ENCODE peak calls at places on chromosome 16, in eight cellular contexts. L is B cell, Q is cardiac fibroblast, H is psoas muscle, M is glutamatergic neuron, D is neural crest cell, J is fibroblast of pulmonary artery, Z is WTC11. R is an unnamed sample.

GRCh38 chr16:7227193-7227825 is 105.3 kb upstream of the RBFOX1 start:
- DNase-seq in Z (no peak), D (peak; percentile 20), L (no peak), J (no peak), M (peak; percentile 32), H (no peak), Q (no peak), R (no peak)

GRCh38 chr16:68951991-68952877 is 108.9 kb downstream of the TANGO6 start:
- DNase-seq in Z (no peak), J (no peak), D (no peak), H (no peak), M (no peak), L (no peak), Q (peak; percentile 31), R (peak; percentile 7)

GRCh38 chr16:15509051-15509592 is 74.7 kb downstream of the BMERB1 start:
- DNase-seq in D (no peak), J (no peak), H (no peak), L (no peak), Q (no peak), Z (no peak), M (no peak), R (no peak)

GRCh38 chr16:89700649-89701424 is 668 bp downstream of the SPATA2L start:
- DNase-seq in D (no peak), H (no peak), J (peak; percentile 32), L (no peak), Z (peak; percentile 66), M (peak; percentile 77), Q (no peak), R (no peak)

GRCh38 chr16:71413341-71413740 is 28.5 kb downstream of the TLE7 start:
- DNase-seq in Q (no peak), J (no peak), L (no peak), Z (no peak), M (peak; percentile 6), H (no peak), D (no peak), R (no peak)

GRCh38 chr16:81551141-81551808 is 106.7 kb downstream of the CMIP start:
- DNase-seq in Z (no peak), M (no peak), L (no peak), D (no peak), Q (peak; percentile 86), H (no peak), J (peak; percentile 79), R (no peak)

GRCh38 chr16:80743273-80743672 is 61.1 kb downstream of the CDYL2 start:
- DNase-seq in L (no peak), Q (peak; percentile 27), H (no peak), M (no peak), J (no peak), D (no peak), Z (no peak), R (no peak)

GRCh38 chr16:3292604-3293003 is 9.3 kb downstream of the ZNF263 start:
- DNase-seq in Z (no peak), M (no peak), J (no peak), L (no peak), Q (peak; percentile 12), D (no peak), H (no peak), R (no peak)

GRCh38 chr16:2341456-2342447 is 1.2 kb upstream of the ABCA3 start:
- DNase-seq in M (no peak), D (no peak), H (peak; percentile 37), Q (no peak), L (no peak), J (no peak), Z (peak; percentile 58), R (peak; percentile 85)

GRCh38 chr16:64094170-64094960 is 1027.5 kb downstream of the CDH11 start:
- DNase-seq in H (no peak), D (no peak), Q (peak; percentile 66), L (no peak), M (no peak), J (peak; percentile 16), Z (no peak), R (no peak)

GRCh38 chr16:19179890-19180490 is 11.9 kb downstream of the SYT17 start:
- DNase-seq in J (peak; percentile 52), D (peak; percentile 57), Z (peak; percentile 63), M (peak; percentile 77), Q (peak; percentile 52), H (peak; percentile 66), L (peak; percentile 57), R (no peak)

GRCh38 chr16:4319454-4319853 is 3.6 kb downstream of the GLIS2 start:
- DNase-seq in J (no peak), H (peak; percentile 53), M (no peak), L (peak; percentile 62), D (no peak), Q (peak; percentile 38), Z (no peak), R (no peak)

GRCh38 chr16:52497067-52497816 is 49.7 kb downstream of the TOX3 start:
- DNase-seq in M (no peak), Z (no peak), D (no peak), Q (no peak), H (no peak), L (no peak), J (peak; percentile 17), R (no peak)

GRCh38 chr16:11128211-11129123 is 127.5 kb downstream of the SOCS1 start:
- DNase-seq in M (no peak), D (no peak), J (peak; percentile 81), L (no peak), Q (peak; percentile 71), H (no peak), Z (no peak), R (no peak)

GRCh38 chr16:8859913-8860881 is 8.6 kb downstream of the CARHSP1 start:
- DNase-seq in L (no peak), M (no peak), Z (no peak), D (no peak), Q (peak; percentile 73), H (peak; percentile 64), J (peak; percentile 82), R (no peak)

GRCh38 chr16:16073884-16074781 is 124.7 kb downstream of the ABCC1 start:
- DNase-seq in L (no peak), H (no peak), Z (peak; percentile 47), Q (peak; percentile 69), J (peak; percentile 86), M (no peak), D (no peak), R (peak; percentile 90)

GRCh38 chr16:84067640-84068039 is 25.0 kb upstream of the SLC38A8 start:
- DNase-seq in L (no peak), J (no peak), D (no peak), Q (no peak), M (no peak), Z (no peak), H (no peak), R (peak; percentile 51)

GRCh38 chr16:185213-185612 is 5.0 kb downstream of the HBQ1 start:
- DNase-seq in L (no peak), Q (no peak), Z (no peak), M (no peak), J (no peak), D (no peak), H (no peak), R (no peak)

GRCh38 chr16:69941251-69942098 is 9.7 kb upstream of the CLEC18A start:
- DNase-seq in J (no peak), H (no peak), M (no peak), D (no peak), Q (no peak), Z (no peak), L (no peak), R (no peak)

DNA sequence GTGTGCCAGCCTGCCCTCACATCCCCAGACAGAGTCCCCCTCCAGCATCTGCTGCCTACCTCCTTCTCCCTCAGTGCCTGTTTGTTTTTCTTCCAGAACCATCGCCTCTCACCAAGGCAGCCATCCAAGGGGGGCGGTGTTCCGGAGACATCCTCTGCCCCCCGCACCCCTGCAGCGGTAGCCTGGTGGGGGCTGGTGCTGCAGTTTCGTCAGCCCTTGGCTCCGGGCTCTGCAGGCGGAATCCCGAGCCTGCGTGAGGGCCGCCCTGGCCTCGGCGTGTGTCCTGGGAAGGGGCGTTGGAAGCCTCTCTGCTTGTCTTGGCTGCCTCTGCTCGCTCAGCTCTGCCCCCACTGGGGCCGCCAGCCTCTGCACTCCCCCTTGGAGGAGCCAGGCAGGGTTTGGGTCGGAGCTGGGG is 126.0 kb upstream of the CIBAR2 start:
- DNase-seq in M (peak; percentile 64), Z (peak; percentile 77), H (peak; percentile 81), Q (peak; percentile 17), L (no peak), J (peak; percentile 91), D (no peak), R (peak; percentile 96)
- TF ChIP-seq CTCF in M (no peak), Z (no peak), H (no peak), Q (no peak), L (no peak), J (peak; percentile 24), D (no peak), R (peak; percentile 53)

GRCh38 chr16:87877942-87878507 is 8.7 kb upstream of the SLC7A5 start:
- DNase-seq in Q (no peak), J (no peak), H (no peak), L (no peak), M (no peak), Z (no peak), D (no peak), R (no peak)
- TF ChIP-seq CTCF in Q (no peak), J (peak; percentile 11), H (no peak), L (no peak), M (no peak), Z (no peak), D (no peak), R (peak; percentile 33)

GRCh38 chr16:23726710-23727109 is 13.7 kb upstream of the ERN2 start:
- DNase-seq in D (no peak), J (no peak), H (no peak), M (no peak), Z (no peak), Q (no peak), L (no peak), R (no peak)

GRCh38 chr16:23724438-23725131 is 11.6 kb upstream of the ERN2 start:
- DNase-seq in H (no peak), D (no peak), L (no peak), Q (no peak), J (no peak), Z (no peak), M (no peak), R (no peak)

GRCh38 chr16:23729503-23730424 is 16.7 kb upstream of the ERN2 start:
- DNase-seq in L (no peak), H (no peak), D (no peak), Q (peak; percentile 56), Z (peak; percentile 67), M (no peak), J (peak; percentile 61), R (peak; percentile 60)

DNA sequence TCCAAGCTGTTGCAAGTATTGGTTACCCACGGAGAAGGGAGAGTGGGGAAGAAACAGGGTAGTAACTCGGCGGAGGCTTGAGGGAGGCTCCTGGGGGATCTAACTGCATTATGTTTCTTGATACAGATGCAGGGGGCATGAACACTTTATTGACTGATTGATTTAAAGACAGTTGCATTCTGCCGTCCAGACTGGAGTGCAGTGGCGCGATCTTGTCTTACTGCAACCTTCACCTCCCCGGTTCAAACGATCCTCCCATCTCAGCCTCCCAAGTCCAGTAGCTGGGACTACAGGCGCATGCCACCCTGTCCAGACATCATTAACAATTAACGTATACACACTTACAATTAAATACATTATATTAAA is 15.1 kb upstream of the ERN2 start:
- DNase-seq in H (no peak), Q (no peak), Z (no peak), L (no peak), D (no peak), M (no peak), J (no peak), R (no peak)
- TF ChIP-seq CTCF in H (no peak), Q (no peak), Z (no peak), L (peak; percentile 59), D (no peak), M (no peak), J (no peak), R (peak; percentile 25)

DNA sequence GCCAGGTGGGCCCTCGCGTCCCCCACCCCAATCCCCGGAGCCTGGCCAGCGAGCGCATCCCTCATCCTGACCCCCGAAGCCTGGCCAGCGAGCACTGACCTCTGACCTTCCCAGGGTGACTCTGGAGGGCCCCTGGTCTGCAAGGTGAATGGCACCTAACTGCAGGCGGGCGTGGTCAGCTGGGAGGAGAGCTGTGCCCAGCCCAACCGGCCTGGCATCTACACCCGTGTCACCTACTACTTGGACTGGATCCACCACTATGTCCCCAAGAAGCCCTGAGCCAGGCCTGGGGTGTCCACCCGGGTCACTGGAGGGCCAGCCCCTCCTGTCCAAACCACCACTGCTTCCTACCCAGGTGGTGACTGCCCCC is 2.3 kb downstream of the TPSD1 start:
- DNase-seq in D (no peak), Z (no peak), H (no peak), Q (no peak), J (no peak), M (no peak), L (no peak), R (no peak)
- TF ChIP-seq CTCF in D (no peak), Z (no peak), H (no peak), Q (no peak), J (no peak), M (no peak), L (no peak), R (no peak)

R was measured in osteocyte.